ENCODE peak calls at places on chromosome 19, in four cellular contexts. K, L, U and M are unnamed samples.

GRCh38 chr19:18304194-18304495 is 18.7 kb downstream of the LSM4 start:
- DNase-seq in K (no peak), L (peak), U (no peak), M (no peak)

GRCh38 chr19:56660381-56661105 is 11.0 kb downstream of the ZNF835 start:
- DNase-seq in K (no peak), L (peak), U (no peak), M (no peak)

GRCh38 chr19:6639439-6639838 is 30.5 kb downstream of the TNFSF14 start:
- DNase-seq in K (no peak), L (no peak), U (no peak), M (no peak)

GRCh38 chr19:30393046-30393445 is 20.9 kb downstream of the ZNF536 start:
- DNase-seq in K (no peak), L (no peak), U (no peak), M (no peak)

GRCh38 chr19:53881482-53882390 is at the start of gene PRKCG:
- DNase-seq in K (no peak), L (peak), U (peak), M (no peak)

GRCh38 chr19:29942404-29943261 is 594 bp downstream of the URI1 start:
- DNase-seq in K (no peak), L (peak), U (no peak), M (no peak)

GRCh38 chr19:48635966-48636858 is 967 bp downstream of the DBP start:
- DNase-seq in K (no peak), L (no peak), U (no peak), M (no peak)

GRCh38 chr19:11418518-11419506 is at the start of gene RGL3:
- DNase-seq in K (no peak), L (peak), U (no peak), M (no peak)

GRCh38 chr19:47697863-47698609 is 15.2 kb upstream of the EHD2 start:
- DNase-seq in K (no peak), L (peak), U (peak), M (peak)

GRCh38 chr19:58262922-58263296 is 15.8 kb upstream of the ZNF8 start:
- DNase-seq in K (no peak), L (no peak), U (no peak), M (no peak)

GRCh38 chr19:40467007-40467565 is 285 bp downstream of the SPTBN4 start:
- DNase-seq in K (no peak), L (no peak), U (no peak), M (no peak)

GRCh38 chr19:54448037-54448773 is 794 bp upstream of the LENG8 start:
- DNase-seq in K (no peak), L (peak), U (peak), M (no peak)

GRCh38 chr19:50162988-50163387 is at the start of gene IZUMO2:
- DNase-seq in K (no peak), L (no peak), U (no peak), M (no peak)

DNA sequence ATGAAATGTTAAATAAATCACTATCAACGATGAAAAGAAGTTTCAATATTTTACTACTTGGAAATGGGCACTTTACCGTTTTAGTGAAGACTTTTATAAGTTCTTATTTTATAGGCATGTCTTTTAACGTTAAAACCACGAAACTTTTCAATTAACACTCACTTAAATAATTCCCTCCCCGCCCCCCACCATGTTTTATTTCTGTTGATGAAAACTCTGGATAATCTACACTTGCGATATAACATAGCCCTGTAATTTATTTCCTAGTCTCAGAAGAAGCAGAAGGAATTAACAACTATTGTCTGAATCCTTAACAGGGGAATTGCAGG is 343 bp upstream of the ZNF285 start:
- DNase-seq in K (no peak), L (no peak), U (no peak), M (no peak)
- H3K4me3 ChIP-seq in K (peak), L (peak), U (peak), M (peak)

DNA sequence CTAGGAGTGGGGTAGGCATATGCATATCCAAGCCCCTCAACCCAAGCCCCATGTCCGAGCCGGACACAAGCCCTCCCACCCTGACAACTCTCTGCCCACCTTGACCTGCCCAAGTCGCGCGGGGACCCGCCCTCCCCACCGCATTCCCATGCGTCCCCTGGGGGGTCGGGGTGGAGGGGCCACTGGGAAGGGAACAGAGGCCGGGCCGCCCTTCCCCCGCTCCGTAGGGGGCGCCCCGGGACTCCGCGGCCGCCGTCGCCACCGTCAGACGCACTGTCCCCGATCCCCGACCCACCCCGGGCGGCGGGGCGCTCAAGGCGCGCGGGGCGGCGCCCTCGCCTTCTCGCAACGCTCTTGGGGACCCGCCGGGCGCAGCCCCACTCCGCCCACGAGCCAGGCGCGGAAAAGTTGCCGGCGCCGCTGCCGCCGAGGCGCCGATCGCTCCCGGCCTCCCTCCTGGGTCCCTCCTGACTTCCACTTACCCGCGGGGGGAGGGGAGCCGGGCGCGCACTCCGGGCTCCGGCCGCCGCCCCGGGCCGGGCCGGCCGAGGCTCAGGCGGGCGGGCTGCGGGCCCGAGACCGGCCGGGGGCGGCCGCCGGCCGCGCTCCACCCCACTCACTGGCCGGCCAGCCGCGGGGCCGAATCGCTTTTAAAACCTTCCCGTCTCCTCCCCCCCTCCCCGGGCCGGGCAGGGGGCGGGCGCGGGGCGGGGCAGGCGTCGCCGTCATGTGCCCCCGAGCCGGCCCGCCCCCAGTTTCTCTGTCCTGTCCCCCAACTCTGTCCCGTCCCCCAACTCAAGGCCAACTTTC is 34.4 kb upstream of the NANOS3 start:
- DNase-seq in K (peak), L (peak), U (peak), M (no peak)
- TF ChIP-seq CTCF in K (no peak), L (peak), U (no peak), M (no peak)

GRCh38 chr19:2610637-2611482 is 91.6 kb downstream of the GNG7 start:
- DNase-seq in K (peak), L (peak), U (peak), M (peak)

GRCh38 chr19:2611483-2612464 is 90.7 kb downstream of the GNG7 start:
- DNase-seq in K (no peak), L (peak), U (no peak), M (no peak)

GRCh38 chr19:2608602-2608922 is 93.9 kb downstream of the GNG7 start:
- DNase-seq in K (no peak), L (no peak), U (no peak), M (no peak)

GRCh38 chr19:2607712-2608601 is 94.5 kb downstream of the GNG7 start:
- DNase-seq in K (no peak), L (no peak), U (no peak), M (no peak)

DNA sequence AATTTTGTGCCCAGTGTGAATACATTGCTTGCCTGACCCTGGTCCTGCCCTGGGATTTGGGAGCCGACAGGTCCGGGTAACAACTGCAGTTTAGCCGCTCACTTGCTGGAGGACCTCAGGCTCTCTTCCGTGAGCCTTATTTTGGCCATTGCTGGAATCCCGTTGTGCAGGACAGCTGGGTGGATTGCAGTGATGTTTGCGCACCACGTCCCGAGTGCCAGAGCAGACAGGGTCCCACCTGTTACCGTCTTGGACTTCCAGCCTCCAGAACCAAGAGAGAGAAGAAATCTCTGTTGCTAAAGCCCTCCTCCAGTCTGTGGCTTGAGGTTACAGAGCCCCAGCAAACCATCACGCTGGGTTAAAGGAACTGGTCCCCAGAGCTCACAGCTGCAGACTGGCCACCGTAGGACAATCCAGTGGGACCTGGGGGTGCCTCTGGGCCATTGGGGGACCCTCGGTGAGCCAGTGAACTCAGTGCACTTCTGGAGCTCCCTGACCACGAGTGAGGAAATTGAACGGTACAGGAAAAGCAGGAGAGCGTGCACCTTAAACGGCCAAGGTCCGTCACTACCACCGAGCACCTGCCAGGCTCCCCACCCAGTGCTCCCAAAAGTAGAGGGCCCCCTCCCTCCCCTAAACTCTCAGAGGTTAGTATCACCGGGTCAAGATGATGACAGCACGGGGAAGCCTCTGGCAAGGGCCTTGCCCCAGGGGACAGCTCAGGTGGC is 92.9 kb downstream of the GNG7 start:
- DNase-seq in K (no peak), L (peak), U (no peak), M (no peak)
- H3K4me3 ChIP-seq in K (no peak), L (no peak), U (no peak), M (no peak)

DNA sequence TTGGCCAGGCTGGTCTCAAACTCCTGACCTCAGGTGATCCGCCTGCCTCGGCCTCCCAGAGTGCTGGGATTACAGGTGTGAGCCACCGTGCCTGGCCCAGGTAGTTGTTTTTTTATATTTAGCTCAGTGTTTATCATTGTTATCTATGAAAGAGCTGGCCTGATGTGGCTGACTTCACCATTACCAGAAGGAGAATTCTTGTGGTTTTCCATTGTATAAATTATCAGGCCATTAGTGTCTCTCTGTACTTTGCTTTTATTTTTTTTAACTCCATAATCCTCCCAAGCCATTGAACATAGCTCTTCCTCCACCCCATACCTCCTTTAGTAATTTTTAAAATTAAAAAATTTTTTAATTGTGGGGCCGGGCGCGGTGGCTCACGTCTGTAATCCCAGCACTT is 24.2 kb downstream of the CERS4 start:
- DNase-seq in K (no peak), L (no peak), U (no peak), M (no peak)
- TF ChIP-seq CTCF in K (no peak), L (no peak), U (no peak), M (no peak)

DNA sequence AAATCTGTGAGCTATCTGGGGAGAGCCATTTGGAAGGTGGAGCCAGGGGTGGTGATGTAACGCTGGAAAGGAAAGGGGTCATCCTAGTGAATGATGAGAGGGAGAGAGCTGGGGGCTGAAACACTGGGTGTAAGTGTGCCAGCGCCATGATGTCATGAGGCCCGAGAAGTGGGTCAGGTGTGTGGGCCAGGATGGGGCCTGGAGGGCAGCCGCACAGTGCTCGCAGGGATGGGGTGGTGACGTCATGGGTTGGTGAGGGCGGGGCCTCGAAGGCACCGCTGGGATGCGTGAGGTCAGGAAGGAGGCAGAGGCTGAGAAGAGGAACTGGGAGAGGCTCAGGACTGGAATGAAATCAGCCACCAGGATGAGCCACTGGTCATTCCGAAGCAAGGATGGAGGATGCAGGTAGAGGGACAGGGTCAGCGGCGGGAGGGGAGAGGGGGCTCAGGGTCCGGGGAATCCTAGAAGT is 4.4 kb downstream of the CCDC61 start:
- DNase-seq in K (no peak), L (no peak), U (peak), M (no peak)
- H3K4me3 ChIP-seq in K (no peak), L (no peak), U (no peak), M (no peak)

GRCh38 chr19:33447336-33448158 is 74.0 kb downstream of the CEBPG start:
- DNase-seq in K (no peak), L (peak), U (no peak), M (no peak)
- TF ChIP-seq CTCF in K (no peak), L (no peak), U (no peak), M (no peak)

GRCh38 chr19:35901854-35902661 is at the start of gene HCST:
- DNase-seq in K (no peak), L (no peak), U (no peak), M (no peak)
- H3K4me3 ChIP-seq in K (peak), L (peak), U (peak), M (peak)

GRCh38 chr19:41929536-41930071 is 1.4 kb upstream of the ERFL start:
- DNase-seq in K (no peak), L (no peak), U (no peak), M (no peak)

GRCh38 chr19:41926861-41927809 is 1.1 kb downstream of the ERFL start:
- DNase-seq in K (no peak), L (no peak), U (no peak), M (no peak)

GRCh38 chr19:41928754-41929535 is 696 bp upstream of the ERFL start:
- DNase-seq in K (no peak), L (no peak), U (peak), M (no peak)

GRCh38 chr19:41927810-41928192 is 448 bp downstream of the ERFL start:
- DNase-seq in K (no peak), L (no peak), U (no peak), M (no peak)

GRCh38 chr19:41928221-41928683 is at the start of gene ERFL:
- DNase-seq in K (no peak), L (no peak), U (no peak), M (no peak)
- TF ChIP-seq CTCF in K (no peak), L (no peak), U (peak), M (no peak)